ENCODE peak calls at places on chromosomes 2 and 18, in five cellular contexts. T is CD8-positive, alpha-beta T cell; X is hepatocyte; E is cardiac muscle cell; G is tibial artery. J is an unnamed sample. For H3K4me1, the result is how much of the 10 kb centered on the place peaks cover.

GRCh38 chr2:4782647-4783046 is 909.5 kb upstream of the SOX11 start:
- DNase-seq in T (no peak), X (no peak), E (no peak), G (no peak), J (no peak)

GRCh38 chr2:2845267-2845666 is 514.2 kb upstream of the MYT1L start:
- DNase-seq in T (no peak), X (no peak), E (no peak), G (peak), J (no peak)

GRCh38 chr18:23593720-23594119 is 7.4 kb upstream of the NPC1 start:
- DNase-seq in T (no peak), X (no peak), E (peak), G (no peak), J (no peak)

GRCh38 chr2:225353579-225354085 is 45.9 kb upstream of the NYAP2 start:
- DNase-seq in T (no peak), X (no peak), E (no peak), G (no peak), J (no peak)

GRCh38 chr2:44948565-44949328 is 7.2 kb downstream of the SIX3 start:
- DNase-seq in T (no peak), X (no peak), E (no peak), G (no peak), J (no peak)

GRCh38 chr2:220270506-220271070 is 643.2 kb downstream of the SLC4A3 start:
- DNase-seq in T (no peak), X (no peak), E (no peak), G (no peak), J (no peak)

GRCh38 chr18:76490701-76491171 is 4.3 kb downstream of the ZNF516 start:
- DNase-seq in T (no peak), X (peak), E (peak), G (no peak), J (peak)

GRCh38 chr18:48667276-48668254 is 128.7 kb downstream of the CTIF start:
- DNase-seq in T (no peak), X (peak), E (no peak), G (peak), J (no peak)

DNA sequence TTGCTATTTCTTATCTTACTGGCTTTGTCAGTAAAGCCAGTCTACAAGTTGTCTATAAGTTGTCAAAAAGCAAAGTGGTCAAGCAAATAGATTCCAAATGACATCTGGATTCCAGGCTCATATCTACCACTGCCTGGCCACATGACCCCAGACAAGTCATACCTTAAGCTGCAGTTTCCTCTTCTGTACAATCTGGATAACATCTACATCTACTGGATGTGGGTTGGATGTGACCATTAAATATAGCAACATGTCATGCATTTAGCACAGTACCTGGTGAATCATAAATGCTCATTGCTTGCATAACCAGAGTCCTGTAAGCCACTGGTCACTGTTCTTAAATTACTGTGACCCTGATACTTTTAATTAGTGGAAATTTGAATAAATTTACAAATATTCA is 16.8 kb downstream of the COBLL1 start:
- DNase-seq in T (no peak), X (no peak), E (no peak), G (no peak), J (no peak)
- H3K4me1 ChIP-seq in T (under half), X (under half), E (under half), G (half or more), J (under half)

GRCh38 chr2:196926562-196927317 is at the start of gene PGAP1:
- DNase-seq in T (peak), X (peak), E (peak), G (peak), J (peak)

GRCh38 chr2:196927318-196928225 is 1.1 kb upstream of the PGAP1 start:
- DNase-seq in T (peak), X (peak), E (peak), G (no peak), J (no peak)

GRCh38 chr2:196925768-196926561 is 542 bp downstream of the PGAP1 start:
- DNase-seq in T (no peak), X (peak), E (peak), G (peak), J (peak)

GRCh38 chr2:196925445-196925767 is 1.1 kb downstream of the PGAP1 start:
- DNase-seq in T (no peak), X (peak), E (peak), G (no peak), J (no peak)

GRCh38 chr2:196924051-196924450 is 2.5 kb downstream of the PGAP1 start:
- DNase-seq in T (no peak), X (no peak), E (no peak), G (no peak), J (no peak)
- H3K4me3 ChIP-seq in T (no peak), X (no peak), E (peak), G (no peak), J (no peak)

GRCh38 chr18:3458378-3458777 is 8.4 kb downstream of the TGIF1 start:
- DNase-seq in T (no peak), X (no peak), E (no peak), G (no peak), J (no peak)
- H3K4me1 ChIP-seq in T (under half), X (under half), E (under half), G (under half), J (under half)

GRCh38 chr2:236171213-236172201 is 3.3 kb upstream of the GBX2 start:
- DNase-seq in T (no peak), X (no peak), E (no peak), G (no peak), J (peak)

GRCh38 chr2:236170678-236171212 is 2.6 kb upstream of the GBX2 start:
- DNase-seq in T (no peak), X (no peak), E (no peak), G (no peak), J (peak)

GRCh38 chr2:236169151-236169721 is 1.1 kb upstream of the GBX2 start:
- DNase-seq in T (no peak), X (no peak), E (no peak), G (no peak), J (peak)

GRCh38 chr2:236168110-236169067 is at the start of gene GBX2:
- DNase-seq in T (no peak), X (peak), E (peak), G (no peak), J (peak)

DNA sequence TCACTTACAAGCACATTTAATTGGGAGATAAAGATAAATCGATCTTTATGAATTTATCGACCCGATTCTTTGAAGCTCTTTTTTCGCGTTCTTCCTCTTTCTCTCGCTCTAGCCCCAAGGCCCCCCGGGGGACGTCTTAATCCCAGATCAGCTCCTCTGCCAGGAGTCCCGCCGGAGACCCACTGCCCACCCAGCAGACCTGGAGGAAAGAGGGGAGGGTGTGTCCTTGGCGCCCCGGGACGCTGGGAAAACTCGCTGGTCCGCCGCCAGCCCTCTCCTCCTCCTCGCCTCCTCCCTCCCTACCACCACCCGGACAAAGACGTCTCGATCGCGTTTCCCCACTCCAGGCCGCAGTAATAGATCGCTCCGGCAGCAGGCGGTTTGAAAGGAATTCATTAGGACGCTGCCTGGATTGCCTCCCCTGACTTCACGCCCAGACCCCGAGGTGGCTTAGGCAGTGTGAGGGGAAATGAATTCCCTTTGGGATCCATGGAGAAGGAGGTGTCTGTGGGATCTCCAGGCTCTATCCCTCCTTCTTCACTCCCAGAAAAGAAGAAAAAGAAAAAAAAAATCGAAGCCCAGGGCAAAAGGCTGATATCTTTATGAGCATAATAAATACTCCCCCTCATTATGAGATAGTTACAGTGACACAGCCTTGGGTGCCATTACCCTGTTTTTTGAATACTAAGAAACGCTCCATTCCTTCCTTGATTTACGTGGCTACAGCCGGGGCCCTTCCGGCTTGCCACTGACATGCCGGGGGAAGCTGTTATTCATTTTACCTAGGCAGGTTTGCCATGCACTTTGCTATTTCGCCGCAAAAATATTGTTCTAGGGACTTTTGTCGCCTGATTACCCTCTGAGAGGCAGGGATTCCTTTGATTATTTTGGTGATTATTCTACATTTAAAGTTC is 1.8 kb upstream of the GBX2 start:
- DNase-seq in T (no peak), X (no peak), E (no peak), G (no peak), J (no peak)
- H3K4me3 ChIP-seq in T (no peak), X (no peak), E (no peak), G (no peak), J (no peak)

DNA sequence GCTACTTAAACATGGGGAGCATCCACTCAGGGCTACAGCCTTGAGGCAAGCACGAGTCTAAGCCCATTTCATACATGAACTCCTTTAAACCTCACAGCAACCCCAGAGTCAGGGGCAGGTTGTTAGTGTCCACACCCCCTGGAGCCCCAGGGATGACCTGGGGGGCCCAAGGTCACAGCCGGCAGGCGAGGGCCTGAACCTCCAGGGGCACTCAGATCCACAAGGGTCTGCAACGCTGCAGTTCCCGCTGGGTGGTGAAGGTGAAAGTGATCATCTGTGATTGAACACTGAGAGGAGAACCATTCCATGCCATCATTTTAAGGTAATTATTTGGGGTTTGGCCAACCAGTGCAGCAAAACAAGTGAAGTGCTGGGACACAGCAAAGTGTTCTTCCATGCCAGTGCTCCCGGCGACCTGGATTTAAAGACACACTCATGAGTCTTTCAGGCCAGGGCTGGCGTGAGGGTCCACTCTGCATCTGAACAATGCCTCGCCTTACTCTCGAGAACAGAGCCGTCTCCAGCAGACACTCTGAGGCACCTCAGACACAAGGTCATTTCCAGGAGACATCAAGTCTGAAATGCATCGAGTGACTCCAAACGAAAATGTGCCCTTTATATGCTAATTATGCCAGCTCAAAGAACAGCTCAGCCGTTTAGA is 61.6 kb upstream of the SNTG2 start:
- DNase-seq in T (no peak), X (no peak), E (no peak), G (no peak), J (no peak)
- H3K4me1 ChIP-seq in T (under half), X (under half), E (under half), G (under half), J (under half)

DNA sequence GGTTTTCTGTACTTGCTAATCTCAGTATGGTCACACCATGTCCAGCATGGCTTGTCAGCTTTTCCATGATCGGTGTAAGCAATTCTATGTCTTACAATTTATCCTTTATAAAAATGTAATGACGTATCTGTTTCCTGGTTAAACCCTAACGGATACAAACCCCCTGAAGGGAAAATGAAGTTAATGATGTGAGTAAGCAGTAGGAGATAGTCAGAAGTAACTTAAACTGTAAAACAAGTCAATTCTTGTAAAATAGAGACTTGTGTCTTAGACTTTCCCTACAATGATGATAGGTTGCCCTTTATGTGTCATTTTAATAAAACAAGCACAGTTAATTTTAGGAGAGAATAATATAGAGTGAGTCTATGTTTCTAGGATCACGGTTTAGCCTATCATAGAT is 1365.9 kb upstream of the SLC39A10 start:
- DNase-seq in T (no peak), X (no peak), E (no peak), G (no peak), J (no peak)
- H3K4me3 ChIP-seq in T (no peak), X (no peak), E (no peak), G (no peak), J (no peak)

DNA sequence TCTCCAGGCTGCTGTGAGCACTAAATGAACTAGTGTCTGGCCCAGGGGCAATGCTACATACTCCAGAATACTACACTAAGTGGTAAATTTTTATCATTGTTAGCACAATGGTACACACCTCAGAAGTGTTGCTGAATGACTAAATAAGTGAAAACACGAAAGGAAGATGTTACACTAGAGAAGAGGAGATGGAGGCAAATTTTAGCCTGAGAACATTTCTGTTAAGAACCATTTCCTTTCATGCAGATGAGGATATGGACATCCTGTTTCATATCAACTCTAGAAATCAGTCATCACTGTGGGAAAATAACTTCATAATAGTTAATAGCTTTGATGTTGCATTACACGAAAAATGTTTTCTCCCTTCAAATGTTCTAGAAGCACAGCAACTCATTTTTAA is 117.6 kb upstream of the STK17B start:
- DNase-seq in T (no peak), X (no peak), E (no peak), G (no peak), J (no peak)
- H3K4me1 ChIP-seq in T (under half), X (under half), E (under half), G (under half), J (under half)

GRCh38 chr2:234459401-234460009 is 37.4 kb downstream of the ARL4C start:
- DNase-seq in T (peak), X (no peak), E (no peak), G (no peak), J (no peak)
- H3K4me3 ChIP-seq in T (no peak), X (no peak), E (no peak), G (no peak), J (no peak)